ENCODE peak calls at places on chromosomes 1 and 21, in nine cellular contexts. J is AG09309; M is endothelial cell; V is GM12864; S is left ventricle myocardium inferior; R is CD8-positive, alpha-beta T cell; X is fibroblast of the aortic adventitia; P is stomach; B is mammary epithelial cell. G is an unnamed sample.

GRCh38 chr1:247332901-247333361 is 1.3 kb upstream of the ZNF496 start:
- DNase-seq in J (no peak), M (no peak), V (no peak), S (no peak), R (no peak), X (peak; percentile 33), P (peak; percentile 38), B (peak; percentile 51), G (peak; percentile 65)

GRCh38 chr21:14120091-14120734 is 90.5 kb downstream of the LIPI start:
- DNase-seq in J (no peak), M (peak; percentile 66), V (peak; percentile 16), S (no peak), R (no peak), X (no peak), P (peak; percentile 53), B (no peak), G (peak; percentile 90)

GRCh38 chr1:147821883-147822282 is 61.5 kb upstream of the GJA5 start:
- DNase-seq in J (no peak), M (no peak), V (no peak), S (no peak), R (no peak), X (peak; percentile 58), P (no peak), B (no peak), G (peak; percentile 28)

GRCh38 chr1:77282187-77282865 is 507 bp downstream of the AK5 start:
- DNase-seq in J (no peak), M (peak; percentile 37), V (no peak), S (no peak), R (peak; percentile 12), X (peak; percentile 32), P (no peak), B (peak; percentile 34), G (peak; percentile 83)

GRCh38 chr1:204384636-204385354 is 25.1 kb upstream of the PLEKHA6 start:
- DNase-seq in J (peak; percentile 21), M (no peak), V (no peak), S (peak; percentile 38), R (no peak), X (peak; percentile 71), P (peak; percentile 66), B (peak; percentile 27), G (peak; percentile 31)

GRCh38 chr1:197841828-197842573 is 60.4 kb upstream of the C1orf53 start:
- DNase-seq in J (peak; percentile 32), M (no peak), V (no peak), S (no peak), R (no peak), X (peak; percentile 24), P (no peak), B (no peak), G (no peak)

GRCh38 chr1:207719209-207719608 is 32.6 kb upstream of the CD46 start:
- DNase-seq in J (no peak), M (no peak), V (no peak), S (no peak), R (no peak), X (no peak), P (no peak), B (no peak), G (no peak)

GRCh38 chr1:180385144-180385543 is 117.2 kb downstream of the ACBD6 start:
- DNase-seq in J (no peak), M (no peak), V (no peak), S (no peak), R (no peak), X (no peak), P (no peak), B (no peak), G (no peak)

GRCh38 chr1:103074224-103074623 is 34.1 kb downstream of the COL11A1 start:
- DNase-seq in J (no peak), M (no peak), V (no peak), S (no peak), R (no peak), X (no peak), P (no peak), B (no peak), G (no peak)

GRCh38 chr1:198955085-198955484 is 316.2 kb downstream of the PTPRC start:
- DNase-seq in J (no peak), M (no peak), V (no peak), S (no peak), R (no peak), X (no peak), P (no peak), B (no peak), G (no peak)

GRCh38 chr21:35641271-35642016 is 418.9 kb downstream of the SETD4 start:
- DNase-seq in J (peak; percentile 77), M (no peak), V (no peak), S (no peak), R (no peak), X (peak; percentile 66), P (no peak), B (no peak), G (no peak)

GRCh38 chr1:97006044-97006676 is 284.6 kb downstream of the PTBP2 start:
- DNase-seq in J (peak; percentile 14), M (no peak), V (no peak), S (peak; percentile 15), R (no peak), X (peak; percentile 69), P (no peak), B (peak; percentile 60), G (no peak)

GRCh38 chr21:31204801-31205200 is 139.3 kb downstream of the TIAM1 start:
- DNase-seq in J (no peak), M (no peak), V (no peak), S (no peak), R (no peak), X (no peak), P (no peak), B (no peak), G (no peak)

GRCh38 chr1:244289976-244290375 is 161.7 kb downstream of the ADSS2 start:
- DNase-seq in J (no peak), M (no peak), V (no peak), S (no peak), R (no peak), X (no peak), P (no peak), B (no peak), G (no peak)

DNA sequence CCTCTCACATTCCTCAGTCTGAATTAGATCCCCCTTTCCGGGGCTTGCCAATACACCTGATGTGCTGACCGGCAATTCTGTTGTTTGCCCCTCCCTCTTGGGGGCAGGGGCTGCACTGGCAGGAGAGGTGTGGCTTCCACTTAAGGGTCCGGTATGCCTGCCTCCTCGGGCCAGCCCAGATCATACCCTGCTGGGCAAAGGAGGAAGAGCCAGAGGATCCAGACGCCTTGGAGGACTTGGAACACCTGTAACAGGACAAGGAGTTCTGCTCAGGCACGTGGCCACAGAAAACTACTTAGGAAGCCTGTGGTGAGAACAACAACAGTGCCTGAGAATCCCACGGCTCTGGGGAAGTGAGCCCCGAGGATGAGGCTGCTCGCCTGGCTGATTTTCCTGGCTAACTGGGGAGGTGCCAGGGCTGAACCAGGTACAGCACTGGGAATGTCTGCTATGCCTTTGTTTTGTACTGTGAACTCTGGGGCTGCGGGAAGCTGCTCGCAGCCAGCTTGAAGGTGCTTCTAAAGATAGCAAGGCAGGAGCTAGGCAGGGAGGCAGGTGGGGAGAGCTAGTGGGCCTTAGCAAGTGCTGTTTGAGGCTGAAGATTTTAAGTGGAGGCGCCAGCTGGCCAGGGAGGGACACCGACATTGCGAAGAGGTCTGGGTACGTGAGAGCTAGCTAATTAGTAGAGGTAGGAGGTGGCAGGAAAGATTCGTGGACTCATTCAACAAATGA is at the start of gene SMPDL3B:
- DNase-seq in J (no peak), M (peak; percentile 63), V (no peak), S (no peak), R (no peak), X (no peak), P (peak; percentile 76), B (peak; percentile 63), G (peak; percentile 97)
- TF ChIP-seq CTCF in J (no peak), M (no peak), V (no peak), S (no peak), R (no peak), X (no peak), P (no peak), B (peak; percentile 18), G (peak; percentile 65)

DNA sequence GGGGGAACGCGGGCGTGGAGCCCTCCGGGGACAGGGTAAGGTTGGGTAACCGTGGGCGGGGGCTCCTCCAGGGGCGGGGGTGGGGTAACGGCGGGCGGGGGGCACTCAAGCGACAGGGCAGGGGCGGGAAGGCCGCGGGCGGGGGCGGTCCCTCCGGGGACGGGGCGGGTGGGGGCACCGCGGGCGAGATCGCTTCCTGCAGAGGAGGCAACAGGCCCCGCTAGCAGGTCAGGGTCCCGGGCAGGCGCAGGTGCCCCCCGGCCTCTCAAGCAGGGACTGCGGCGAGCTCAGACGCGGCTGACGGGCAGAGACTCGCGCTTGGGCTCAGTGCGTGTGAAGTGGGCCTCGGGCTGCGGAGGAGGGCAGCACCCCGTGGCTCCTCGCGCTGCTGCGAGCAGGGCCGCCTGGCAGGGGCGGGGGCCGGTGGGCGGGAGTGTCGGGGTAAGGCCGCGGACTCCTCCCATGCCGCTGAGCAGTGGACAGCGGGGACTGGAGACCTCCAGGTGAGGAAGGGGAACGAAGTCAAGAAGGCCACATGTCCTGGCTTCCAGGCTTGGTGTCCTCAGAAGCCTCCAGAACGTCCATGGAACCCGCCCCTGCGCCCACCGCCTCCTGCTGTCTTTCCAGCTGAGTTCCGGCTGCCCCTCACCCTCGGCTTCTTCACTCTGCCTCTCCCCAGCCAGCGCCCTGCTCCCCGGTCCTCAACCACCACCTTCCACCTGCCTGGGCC is 627 bp upstream of the GNB1 start:
- DNase-seq in J (no peak), M (peak; percentile 62), V (no peak), S (peak; percentile 79), R (peak; percentile 74), X (peak; percentile 44), P (peak; percentile 75), B (peak; percentile 38), G (peak; percentile 84)
- TF ChIP-seq CTCF in J (no peak), M (no peak), V (no peak), S (no peak), R (no peak), X (no peak), P (no peak), B (no peak), G (no peak)

GRCh38 chr1:206658981-206659273 is 23.6 kb downstream of the DYRK3 start:
- DNase-seq in J (no peak), M (no peak), V (no peak), S (no peak), R (no peak), X (no peak), P (no peak), B (no peak), G (no peak)

GRCh38 chr1:206656936-206657335 is 21.6 kb downstream of the DYRK3 start:
- DNase-seq in J (no peak), M (no peak), V (no peak), S (no peak), R (no peak), X (no peak), P (no peak), B (no peak), G (no peak)

GRCh38 chr1:206661161-206661820 is 23.4 kb upstream of the MAPKAPK2 start:
- DNase-seq in J (no peak), M (no peak), V (no peak), S (no peak), R (no peak), X (no peak), P (no peak), B (no peak), G (no peak)

GRCh38 chr1:206660136-206660535 is 24.6 kb upstream of the MAPKAPK2 start:
- DNase-seq in J (no peak), M (no peak), V (no peak), S (no peak), R (no peak), X (no peak), P (no peak), B (no peak), G (no peak)

GRCh38 chr1:206658264-206658980 is 23.1 kb downstream of the DYRK3 start:
- DNase-seq in J (no peak), M (peak; percentile 73), V (no peak), S (peak; percentile 60), R (peak; percentile 23), X (no peak), P (peak; percentile 44), B (no peak), G (peak; percentile 92)
- TF ChIP-seq CTCF in J (peak; percentile 80), M (peak; percentile 98), V (peak; percentile 99), S (peak; percentile 87), R (peak; percentile 96), X (peak; percentile 65), P (no peak), B (peak; percentile 31), G (peak; percentile 98)

GRCh38 chr1:40449684-40450490 is at the start of gene ZFP69B:
- DNase-seq in J (peak; percentile 54), M (peak; percentile 97), V (peak; percentile 68), S (peak; percentile 93), R (peak; percentile 84), X (peak; percentile 89), P (peak; percentile 92), B (peak; percentile 89), G (peak; percentile 97)
- TF ChIP-seq CTCF in J (no peak), M (no peak), V (no peak), S (no peak), R (no peak), X (no peak), P (peak; percentile 9), B (no peak), G (peak; percentile 14)